ENCODE peak calls at places on chromosomes 11 and 22, in five cellular contexts. W is left lung; Z is cardiac muscle cell; L is upper lobe of right lung; R is CD8-positive, alpha-beta memory T cell. Q is an unnamed sample.

GRCh38 chr11:68903631-68904457 is at the start of the genes IGHMBP2 and MRPL21:
- DNase-seq in W (peak; percentile 87), R (peak; percentile 79), L (peak; percentile 94), Z (peak; percentile 89), Q (peak; percentile 74)

GRCh38 chr22:37021710-37022482 is 2.4 kb downstream of the MPST start:
- DNase-seq in R (peak; percentile 35), Z (peak; percentile 58), L (no peak), W (no peak), Q (no peak)

GRCh38 chr11:6489338-6489737 is 7.7 kb upstream of the DNHD1 start:
- DNase-seq in R (no peak), W (no peak), L (no peak), Z (no peak), Q (no peak)

GRCh38 chr11:5575159-5575558 is 5.5 kb upstream of the OR52B6 start:
- DNase-seq in W (no peak), Z (no peak), L (no peak), R (no peak), Q (no peak)

GRCh38 chr11:87428266-87428665 is 390.5 kb downstream of the TMEM135 start:
- DNase-seq in W (no peak), Z (no peak), L (no peak), R (no peak), Q (no peak)

GRCh38 chr11:113417428-113417827 is 29.8 kb downstream of the ANKK1 start:
- DNase-seq in L (no peak), W (no peak), R (no peak), Z (no peak), Q (no peak)

GRCh38 chr22:42473484-42474193 is 41.4 kb upstream of the NFAM1 start:
- DNase-seq in L (no peak), R (peak; percentile 16), W (no peak), Z (peak; percentile 77), Q (no peak)

GRCh38 chr11:68569357-68569756 is 108.8 kb downstream of the PPP6R3 start:
- DNase-seq in W (no peak), L (no peak), R (no peak), Z (no peak), Q (no peak)

GRCh38 chr22:40243891-40244290 is 66.2 kb downstream of the TNRC6B start:
- DNase-seq in L (no peak), Z (no peak), R (peak; percentile 42), W (no peak), Q (no peak)

GRCh38 chr11:122877732-122878131 is 4.8 kb upstream of the JHY start:
- DNase-seq in L (no peak), W (no peak), Z (no peak), R (no peak), Q (no peak)

GRCh38 chr11:122883682-122883981 is 1.1 kb downstream of the JHY start:
- DNase-seq in L (no peak), Z (peak; percentile 85), R (no peak), W (no peak), Q (no peak)

GRCh38 chr11:122882809-122883681 is 486 bp downstream of the JHY start:
- DNase-seq in L (peak; percentile 88), Z (no peak), W (peak; percentile 61), R (peak; percentile 64), Q (peak; percentile 47)

GRCh38 chr11:122879785-122880184 is 2.8 kb upstream of the JHY start:
- DNase-seq in R (no peak), W (no peak), Z (no peak), L (no peak), Q (no peak)

GRCh38 chr11:122882189-122882808 is at the start of gene JHY:
- DNase-seq in L (no peak), W (no peak), Z (peak; percentile 22), R (no peak), Q (no peak)
- H3K27ac ChIP-seq in L (peak within 1 kb of the TSS; percentile 94), W (peak within 1 kb of the TSS; percentile 87), Z (no peak within 1 kb of the TSS), R (peak within 1 kb of the TSS; percentile 69), Q (peak within 1 kb of the TSS; percentile 86)

GRCh38 chr11:134576721-134577171 is 164.7 kb upstream of the B3GAT1 start:
- DNase-seq in L (no peak), R (no peak), Z (no peak), W (no peak), Q (no peak)
- H3K9me3 ChIP-seq in L (no peaks in the 10 kb centered on the region), R (no peaks in the 10 kb centered on the region), Z (no peaks in the 10 kb centered on the region), W (no peaks in the 10 kb centered on the region), Q (no peaks in the 10 kb centered on the region)

DNA sequence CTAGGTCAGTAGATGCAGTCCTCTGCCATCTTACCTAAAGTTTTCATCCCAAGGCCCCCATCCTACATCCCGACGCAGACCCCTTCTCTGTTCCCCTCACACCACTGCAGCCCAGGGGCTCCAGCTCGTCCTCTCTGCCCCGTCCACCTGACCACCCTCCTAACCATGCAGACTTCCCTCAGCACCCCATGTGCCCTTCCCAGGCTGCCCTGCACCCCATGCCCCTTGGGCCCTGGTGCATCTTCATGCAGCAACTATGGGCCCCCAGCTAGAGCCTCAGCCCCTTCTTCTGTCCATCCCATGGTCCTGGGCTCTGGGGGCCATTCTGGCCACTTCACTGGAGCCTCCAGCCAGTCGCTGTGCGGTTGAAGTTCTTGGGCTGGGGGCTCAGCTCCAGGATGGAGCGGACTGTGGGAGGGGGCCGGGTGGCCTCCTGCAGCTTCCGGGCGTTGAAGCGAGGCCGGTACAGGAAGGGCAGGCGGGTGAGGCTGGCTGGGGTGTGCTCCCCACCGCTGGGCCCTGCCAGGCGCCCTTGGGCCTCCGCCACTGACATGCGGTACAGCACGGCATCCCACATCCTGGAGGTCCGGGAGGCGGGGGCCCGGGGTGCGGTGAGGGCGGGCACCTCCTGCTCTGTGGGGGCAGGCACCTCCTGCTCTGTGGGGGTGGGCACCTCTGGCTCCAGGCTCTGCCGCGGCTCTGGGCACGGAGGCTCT is 2.7 kb downstream of the PRR33 start:
- DNase-seq in W (peak; percentile 41), L (peak; percentile 71), Z (no peak), R (peak; percentile 89), Q (peak; percentile 79)
- H3K4me3 ChIP-seq in W (no peak overlapping the region), L (no peak overlapping the region), Z (no peak overlapping the region), R (peak overlapping the region; percentile 56), Q (no peak overlapping the region)

DNA sequence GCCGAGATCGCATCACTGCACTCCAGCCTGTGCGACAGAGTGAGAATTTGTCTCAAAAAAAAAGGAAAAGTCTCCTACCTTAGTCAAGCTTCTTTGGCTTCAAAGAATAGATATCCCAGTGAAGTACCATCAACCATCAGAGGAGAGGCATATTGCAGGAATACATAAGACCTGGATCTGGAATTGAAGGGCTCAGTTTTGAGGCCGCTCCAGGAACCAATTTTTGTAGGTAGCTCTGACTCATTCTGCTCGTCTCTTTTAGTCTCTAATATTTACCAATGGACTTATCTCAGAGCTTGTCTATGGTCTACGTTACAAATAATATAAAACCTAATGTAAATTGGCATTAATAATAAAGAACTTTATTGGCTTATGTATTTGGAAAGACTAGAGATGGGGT is 8.2 kb upstream of the CCDC15 start:
- DNase-seq in Z (no peak), R (no peak), L (no peak), W (no peak), Q (no peak)
- H3K27ac ChIP-seq in Z (no peak overlapping the region), R (no peak overlapping the region), L (no peak overlapping the region), W (no peak overlapping the region), Q (no peak overlapping the region)